ENCODE peak calls at places on chromosomes 2 and 18, in seven cellular contexts. D, F, E, J, B, L and N are unnamed samples.

GRCh38 chr18:64972545-64972944 is 778.3 kb upstream of the CDH7 start:
- DNase-seq in D (peak; percentile 5), F (no peak), E (no peak), J (no peak), B (no peak), L (no peak), N (no peak)

GRCh38 chr2:235007664-235008457 is 56.0 kb downstream of the SH3BP4 start:
- DNase-seq in D (no peak), F (no peak), E (no peak), J (no peak), B (no peak), L (no peak), N (no peak)

GRCh38 chr2:233400961-233401360 is 46.7 kb downstream of the DGKD start:
- DNase-seq in D (no peak), F (no peak), E (no peak), J (no peak), B (no peak), L (no peak), N (no peak)

GRCh38 chr18:44839239-44839666 is 158.6 kb downstream of the SETBP1 start:
- DNase-seq in D (peak; percentile 77), F (peak; percentile 22), E (no peak), J (peak; percentile 71), B (peak; percentile 85), L (peak; percentile 82), N (peak; percentile 29)

GRCh38 chr2:200763422-200763821 is 48.3 kb upstream of the BZW1 start:
- DNase-seq in D (peak; percentile 74), F (no peak), E (no peak), J (no peak), B (no peak), L (no peak), N (no peak)

GRCh38 chr2:172241219-172241618 is 138.5 kb upstream of the DLX2 start:
- DNase-seq in D (no peak), F (no peak), E (no peak), J (no peak), B (no peak), L (no peak), N (no peak)

GRCh38 chr2:135093192-135093591 is 41.1 kb downstream of the RAB3GAP1 start:
- DNase-seq in D (no peak), F (no peak), E (no peak), J (no peak), B (no peak), L (no peak), N (no peak)

GRCh38 chr2:24492283-24493272 is 1.5 kb downstream of the NCOA1 start:
- DNase-seq in D (peak; percentile 35), F (no peak), E (no peak), J (no peak), B (no peak), L (peak; percentile 35), N (peak; percentile 13)

GRCh38 chr2:110804915-110805314 is 72.5 kb downstream of the ACOXL start:
- DNase-seq in D (no peak), F (no peak), E (no peak), J (no peak), B (no peak), L (no peak), N (no peak)

GRCh38 chr2:64349143-64349530 is 104.8 kb upstream of the LGALSL start:
- DNase-seq in D (no peak), F (no peak), E (no peak), J (no peak), B (no peak), L (no peak), N (no peak)

GRCh38 chr18:7116832-7117389 is 686 bp downstream of the LAMA1 start:
- DNase-seq in D (peak; percentile 9), F (peak; percentile 63), E (no peak), J (no peak), B (no peak), L (no peak), N (no peak)

GRCh38 chr2:120315367-120316033 is 30.4 kb upstream of the INHBB start:
- DNase-seq in D (no peak), F (no peak), E (no peak), J (no peak), B (peak; percentile 43), L (no peak), N (no peak)

GRCh38 chr2:43175187-43175490 is 51.3 kb downstream of the ZFP36L2 start:
- DNase-seq in D (peak; percentile 36), F (no peak), E (no peak), J (no peak), B (no peak), L (no peak), N (no peak)

GRCh38 chr2:133200684-133201421 is 367.4 kb downstream of the NCKAP5 start:
- DNase-seq in D (peak; percentile 96), F (no peak), E (no peak), J (no peak), B (no peak), L (no peak), N (no peak)

GRCh38 chr18:67818432-67818831 is 301.9 kb upstream of the DSEL start:
- DNase-seq in D (no peak), F (no peak), E (no peak), J (no peak), B (no peak), L (no peak), N (no peak)

GRCh38 chr2:147485210-147485851 is 359.5 kb upstream of the ACVR2A start:
- DNase-seq in D (no peak), F (no peak), E (peak; percentile 16), J (no peak), B (no peak), L (no peak), N (no peak)

GRCh38 chr2:54599914-54600313 is 123.5 kb upstream of the EML6 start:
- DNase-seq in D (peak; percentile 43), F (no peak), E (no peak), J (peak; percentile 70), B (peak; percentile 81), L (peak; percentile 76), N (no peak)

GRCh38 chr18:63683152-63683551 is 19.6 kb upstream of the SERPINB11 start:
- DNase-seq in D (peak; percentile 80), F (peak; percentile 14), E (peak; percentile 54), J (no peak), B (no peak), L (no peak), N (no peak)

GRCh38 chr2:130791617-130791939 is 36.2 kb downstream of the AMER3 start:
- DNase-seq in D (no peak), F (no peak), E (no peak), J (no peak), B (no peak), L (no peak), N (no peak)

GRCh38 chr2:158997037-158997785 is 28.8 kb downstream of the TANC1 start:
- DNase-seq in D (no peak), F (no peak), E (no peak), J (no peak), B (no peak), L (no peak), N (no peak)

GRCh38 chr2:161245237-161245505 is 63.1 kb upstream of the PSMD14 start:
- DNase-seq in D (no peak), F (no peak), E (no peak), J (no peak), B (no peak), L (no peak), N (no peak)
- H3K4me3 ChIP-seq in D (no peak overlapping the region), F (peak overlapping the region; percentile 17), E (peak overlapping the region; percentile 50), J (no peak overlapping the region), B (no peak overlapping the region), L (peak overlapping the region; percentile 42), N (no peak overlapping the region)

GRCh38 chr2:28338754-28339325 is 53.8 kb upstream of the FOSL2 start:
- DNase-seq in D (no peak), F (no peak), E (no peak), J (no peak), B (peak; percentile 42), L (no peak), N (no peak)
- H3K4me1 ChIP-seq in D (peaks cover 17% of the 10 kb centered on the region), F (peaks cover 3% of the 10 kb centered on the region), E (peaks cover 7% of the 10 kb centered on the region), J (peaks cover 87% of the 10 kb centered on the region), B (peaks cover 88% of the 10 kb centered on the region), L (no peaks in the 10 kb centered on the region), N (no peaks in the 10 kb centered on the region)

GRCh38 chr2:109434351-109434750 is 179.4 kb downstream of the SEPTIN10 start:
- DNase-seq in D (no peak), F (no peak), E (no peak), J (no peak), B (peak; percentile 53), L (no peak), N (no peak)

GRCh38 chr2:109437325-109438090 is 176.3 kb downstream of the SEPTIN10 start:
- DNase-seq in D (no peak), F (no peak), E (no peak), J (no peak), B (peak; percentile 57), L (no peak), N (no peak)

GRCh38 chr2:109436635-109437225 is 177.0 kb downstream of the SEPTIN10 start:
- DNase-seq in D (no peak), F (no peak), E (no peak), J (no peak), B (peak; percentile 64), L (no peak), N (no peak)

GRCh38 chr2:109435066-109435690 is 178.6 kb downstream of the SEPTIN10 start:
- DNase-seq in D (no peak), F (no peak), E (no peak), J (no peak), B (peak; percentile 63), L (no peak), N (no peak)

GRCh38 chr2:109435866-109436634 is 177.7 kb downstream of the SEPTIN10 start:
- DNase-seq in D (peak; percentile 12), F (no peak), E (no peak), J (peak; percentile 64), B (peak; percentile 97), L (no peak), N (no peak)
- H3K4me3 ChIP-seq in D (no peak overlapping the region), F (no peak overlapping the region), E (no peak overlapping the region), J (no peak overlapping the region), B (no peak overlapping the region), L (no peak overlapping the region), N (no peak overlapping the region)

GRCh38 chr2:101754613-101755012 is 57.1 kb downstream of the MAP4K4 start:
- DNase-seq in D (peak; percentile 79), F (no peak), E (no peak), J (no peak), B (no peak), L (no peak), N (no peak)

GRCh38 chr2:101751875-101752619 is 54.5 kb downstream of the MAP4K4 start:
- DNase-seq in D (peak; percentile 48), F (no peak), E (no peak), J (no peak), B (no peak), L (no peak), N (no peak)

GRCh38 chr2:101753720-101754490 is 56.4 kb downstream of the MAP4K4 start:
- DNase-seq in D (no peak), F (no peak), E (no peak), J (no peak), B (no peak), L (no peak), N (no peak)

GRCh38 chr2:101752708-101753107 is 55.2 kb downstream of the MAP4K4 start:
- DNase-seq in D (peak; percentile 53), F (no peak), E (no peak), J (no peak), B (no peak), L (no peak), N (no peak)

GRCh38 chr2:101753207-101753616 is 55.7 kb downstream of the MAP4K4 start:
- DNase-seq in D (no peak), F (no peak), E (no peak), J (no peak), B (no peak), L (no peak), N (peak; percentile 54)
- H3K4me1 ChIP-seq in D (peaks cover 32% of the 10 kb centered on the region), F (peaks cover 51% of the 10 kb centered on the region), E (peaks cover 15% of the 10 kb centered on the region), J (peaks cover 75% of the 10 kb centered on the region), B (peaks cover 68% of the 10 kb centered on the region), L (no peaks in the 10 kb centered on the region), N (peaks cover 36% of the 10 kb centered on the region)

GRCh38 chr2:36695746-36696415 is 626 bp upstream of the VIT start:
- DNase-seq in D (peak; percentile 73), F (no peak), E (no peak), J (no peak), B (no peak), L (no peak), N (no peak)
- H3K4me3 ChIP-seq in D (no peak overlapping the region), F (no peak overlapping the region), E (no peak overlapping the region), J (peak overlapping the region; percentile 56), B (no peak overlapping the region), L (no peak overlapping the region), N (no peak overlapping the region)